ENCODE peak calls at places on chromosomes 11 and 22, in seven cellular contexts. D, H, K, C, B, W and F are unnamed samples.

GRCh38 chr11:126585388-126586302 is 230.2 kb downstream of the ST3GAL4 start:
- DNase-seq in D (peak), H (peak), K (peak), C (no peak), B (peak), W (no peak), F (peak)

GRCh38 chr22:17443413-17444203 is 74.3 kb downstream of the CECR2 start:
- DNase-seq in D (no peak), H (no peak), K (no peak), C (no peak), B (no peak), W (no peak), F (peak)

GRCh38 chr11:61959678-61960077 is 7.8 kb downstream of the FTH1 start:
- DNase-seq in D (no peak), H (no peak), K (no peak), C (no peak), B (no peak), W (no peak), F (no peak)

GRCh38 chr11:128940156-128940555 is 2.5 kb downstream of the TP53AIP1 start:
- DNase-seq in D (no peak), H (no peak), K (no peak), C (no peak), B (no peak), W (no peak), F (no peak)

GRCh38 chr22:21686634-21687393 is 21.0 kb downstream of the PPIL2 start:
- DNase-seq in D (no peak), H (no peak), K (no peak), C (no peak), B (no peak), W (no peak), F (no peak)

GRCh38 chr11:63670738-63671321 is 346 bp downstream of the ATL3 start:
- DNase-seq in D (peak), H (no peak), K (peak), C (no peak), B (peak), W (no peak), F (no peak)

GRCh38 chr22:22248878-22249277 is 4.3 kb downstream of the VPREB1 start:
- DNase-seq in D (no peak), H (no peak), K (no peak), C (no peak), B (no peak), W (no peak), F (no peak)

GRCh38 chr11:43952401-43953342 is 10.2 kb downstream of the C11orf96 start:
- DNase-seq in D (no peak), H (no peak), K (peak), C (peak), B (no peak), W (no peak), F (no peak)

GRCh38 chr11:103384652-103385051 is 275.4 kb downstream of the DYNC2H1 start:
- DNase-seq in D (no peak), H (peak), K (no peak), C (no peak), B (no peak), W (no peak), F (no peak)

GRCh38 chr11:47864910-47865309 is 16.8 kb upstream of the NUP160 start:
- DNase-seq in D (no peak), H (peak), K (no peak), C (no peak), B (no peak), W (no peak), F (peak)

GRCh38 chr11:67179892-67180490 is 60.9 kb downstream of the KDM2A start:
- DNase-seq in D (no peak), H (peak), K (peak), C (no peak), B (no peak), W (no peak), F (peak)

GRCh38 chr22:39927544-39927943 is 26.7 kb downstream of the GRAP2 start:
- DNase-seq in D (no peak), H (no peak), K (no peak), C (no peak), B (peak), W (no peak), F (no peak)
- TF ChIP-seq CTCF in D (peak), H (no peak), K (no peak), C (peak), B (peak), W (peak), F (peak)

GRCh38 chr11:113528982-113529381 is 53.8 kb upstream of the DRD2 start:
- DNase-seq in D (no peak), H (no peak), K (peak), C (no peak), B (no peak), W (no peak), F (no peak)
- TF ChIP-seq EZH2 in D (no peak), H (no peak), K (no peak), C (no peak), B (no peak), W (no peak), F (no peak)

DNA sequence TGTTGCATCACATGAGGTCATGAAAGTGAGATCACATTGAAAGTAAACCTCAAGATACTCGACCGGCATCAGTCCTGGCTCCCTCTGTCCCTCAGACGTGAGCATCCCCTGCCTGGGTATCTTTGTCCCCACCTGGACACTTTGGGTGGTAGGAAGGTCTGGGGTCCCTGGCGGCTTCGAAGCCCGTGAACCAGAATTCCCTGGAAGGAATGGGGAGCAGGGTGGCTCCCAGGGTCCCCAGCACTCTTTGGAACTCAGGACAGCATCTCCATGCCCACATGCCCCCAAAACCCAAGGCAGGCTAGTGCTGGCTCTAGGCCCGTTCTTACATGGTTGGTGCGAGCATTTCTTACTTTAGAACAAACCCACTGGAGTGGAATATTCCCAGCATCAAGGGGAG is 7.5 kb downstream of the DERL3 start:
- DNase-seq in D (no peak), H (no peak), K (no peak), C (no peak), B (no peak), W (no peak), F (no peak)
- TF ChIP-seq CTCF in D (no peak), H (no peak), K (no peak), C (no peak), B (no peak), W (no peak), F (no peak)

DNA sequence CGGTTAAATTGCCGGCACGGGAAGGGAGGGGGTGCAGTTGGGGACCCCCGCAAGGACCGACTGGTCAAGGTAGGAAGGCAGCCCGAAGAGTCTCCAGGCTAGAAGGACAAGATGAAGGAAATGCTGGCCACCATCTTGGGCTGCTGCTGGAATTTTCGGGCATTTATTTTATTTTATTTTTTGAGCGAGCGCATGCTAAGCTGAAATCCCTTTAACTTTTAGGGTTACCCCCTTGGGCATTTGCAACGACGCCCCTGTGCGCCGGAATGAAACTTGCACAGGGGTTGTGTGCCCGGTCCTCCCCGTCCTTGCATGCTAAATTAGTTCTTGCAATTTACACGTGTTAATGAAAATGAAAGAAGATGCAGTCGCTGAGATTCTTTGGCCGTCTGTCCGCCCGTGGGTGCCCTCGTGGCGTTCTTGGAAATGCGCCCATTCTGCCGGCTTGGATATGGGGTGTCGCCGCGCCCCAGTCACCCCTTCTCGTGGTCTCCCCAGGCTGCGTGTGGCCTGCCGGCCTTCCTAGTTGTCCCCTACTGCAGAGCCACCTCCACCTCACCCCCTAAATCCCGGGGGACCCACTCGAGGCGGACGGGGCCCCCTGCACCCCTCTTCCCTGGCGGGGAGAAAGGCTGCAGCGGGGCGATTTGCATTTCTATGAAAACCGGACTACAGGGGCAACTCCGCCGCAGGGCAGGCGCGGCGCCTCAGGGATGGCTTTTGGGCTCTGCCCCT is 529 bp upstream of the CCND1 start:
- DNase-seq in D (peak), H (peak), K (no peak), C (no peak), B (peak), W (no peak), F (peak)
- TF ChIP-seq EZH2 in D (no peak), H (no peak), K (no peak), C (no peak), B (no peak), W (no peak), F (no peak)